ENCODE peak calls at places on chromosomes 5 and 9, in seven cellular contexts. Y is RCC 7860; P is SK-N-SH; V is stimulated activated CD4-positive, alpha-beta T cell treated with anti-CD3 and anti-CD28 coated beads, Interleukin-4, amount 100 ng/mL, for 4 hours; M is neural progenitor cell; S is bronchial epithelial cell; K is T-helper 1 cell. W is an unnamed sample.

GRCh38 chr9:136170291-136170901 is 34.5 kb downstream of the LHX3 start:
- DNase-seq in P (peak; percentile 89), Y (no peak), S (no peak), K (peak; percentile 37), V (peak; percentile 14), M (peak; percentile 69), W (peak; percentile 77)

GRCh38 chr9:114746591-114746990 is 59.2 kb downstream of the TNFSF15 start:
- DNase-seq in K (no peak), P (no peak), M (peak; percentile 7), Y (no peak), S (no peak), V (no peak), W (no peak)

GRCh38 chr5:72467421-72467820 is 39.8 kb downstream of the ZNF366 start:
- DNase-seq in M (no peak), Y (no peak), K (no peak), S (no peak), P (no peak), V (no peak), W (no peak)

GRCh38 chr9:116855881-116856662 is 169.0 kb downstream of the TRIM32 start:
- DNase-seq in K (no peak), S (peak; percentile 99), M (no peak), P (no peak), Y (peak; percentile 46), V (no peak), W (no peak)

GRCh38 chr9:113648048-113648447 is 184.5 kb downstream of the RGS3 start:
- DNase-seq in S (no peak), Y (no peak), K (no peak), P (no peak), V (no peak), M (no peak), W (no peak)

GRCh38 chr9:3888496-3888858 is 362.7 kb upstream of the RFX3 start:
- DNase-seq in S (no peak), M (no peak), V (no peak), Y (no peak), K (peak; percentile 62), P (no peak), W (no peak)

GRCh38 chr5:170760126-170760525 is 23.4 kb upstream of the GABRP start:
- DNase-seq in Y (no peak), S (no peak), K (no peak), P (no peak), M (no peak), V (no peak), W (no peak)

GRCh38 chr9:109248133-109248581 is 72.7 kb downstream of the EPB41L4B start:
- DNase-seq in Y (peak; percentile 14), S (no peak), K (no peak), P (peak; percentile 76), V (no peak), M (no peak), W (no peak)

GRCh38 chr9:126643945-126644527 is 30.3 kb downstream of the LMX1B start:
- DNase-seq in Y (no peak), P (no peak), S (no peak), K (no peak), V (no peak), M (peak; percentile 62), W (no peak)

GRCh38 chr9:84819446-84819845 is 149.9 kb downstream of the NTRK2 start:
- DNase-seq in M (peak; percentile 72), Y (no peak), V (no peak), P (no peak), S (no peak), K (no peak), W (no peak)

GRCh38 chr5:1401681-1402096 is 43.6 kb downstream of the SLC6A3 start:
- DNase-seq in P (peak; percentile 85), K (no peak), V (no peak), Y (no peak), S (no peak), M (peak; percentile 16), W (no peak)

GRCh38 chr9:122463828-122464632 is 13.7 kb downstream of the OR1J1 start:
- DNase-seq in K (peak; percentile 21), P (peak; percentile 27), S (no peak), M (peak; percentile 29), Y (no peak), V (no peak), W (peak; percentile 55)

GRCh38 chr9:75096796-75097195 is 8.5 kb downstream of the OSTF1 start:
- DNase-seq in P (no peak), K (no peak), M (no peak), S (no peak), V (no peak), Y (no peak), W (no peak)

GRCh38 chr9:76943071-76943470 is 37.2 kb upstream of the PRUNE2 start:
- DNase-seq in Y (no peak), S (no peak), K (no peak), M (no peak), P (no peak), V (no peak), W (no peak)

W was measured in erythroblast.